ENCODE peak calls at places on chromosomes 16 and 17, in seven cellular contexts. H is stomach, O is tibial nerve, Q is H1, A is K562, G is ovary, V is A549. I is an unnamed sample.

GRCh38 chr16:68436581-68436980 is 11.7 kb downstream of the SMPD3 start:
- DNase-seq in H (no peak), O (no peak), Q (peak; percentile 65), A (peak; percentile 40), G (no peak), V (no peak), I (no peak)

GRCh38 chr16:50781043-50781442 is 39.2 kb downstream of the CYLD start:
- DNase-seq in H (no peak), O (no peak), Q (no peak), A (peak; percentile 6), G (no peak), V (no peak), I (no peak)

GRCh38 chr16:67509016-67509415 is 19.6 kb upstream of the RIPOR1 start:
- DNase-seq in H (no peak), O (no peak), Q (no peak), A (no peak), G (no peak), V (no peak), I (no peak)

GRCh38 chr17:49545811-49546545 is 29.7 kb upstream of the NXPH3 start:
- DNase-seq in H (no peak), O (no peak), Q (no peak), A (no peak), G (no peak), V (no peak), I (no peak)

GRCh38 chr16:50153648-50154368 is 702 bp downstream of the TENT4B start:
- DNase-seq in H (no peak), O (peak; percentile 16), Q (peak; percentile 57), A (peak; percentile 33), G (no peak), V (peak; percentile 34), I (no peak)

GRCh38 chr17:50830298-50830697 is 5.1 kb upstream of the WFIKKN2 start:
- DNase-seq in H (peak; percentile 65), O (no peak), Q (no peak), A (no peak), G (peak; percentile 46), V (no peak), I (no peak)

GRCh38 chr17:44069974-44070454 is 521 bp upstream of the G6PC3 start:
- DNase-seq in H (no peak), O (no peak), Q (no peak), A (no peak), G (no peak), V (peak; percentile 66), I (no peak)

GRCh38 chr16:22665803-22666202 is 148.2 kb upstream of the HS3ST2 start:
- DNase-seq in H (no peak), O (no peak), Q (peak; percentile 37), A (no peak), G (no peak), V (no peak), I (no peak)

GRCh38 chr17:63250830-63251229 is 195.3 kb downstream of the CYB561 start:
- DNase-seq in H (no peak), O (no peak), Q (no peak), A (no peak), G (no peak), V (no peak), I (no peak)

GRCh38 chr16:67396775-67397450 is 3.6 kb upstream of the TPPP3 start:
- DNase-seq in H (no peak), O (no peak), Q (no peak), A (no peak), G (no peak), V (no peak), I (no peak)

GRCh38 chr17:60525624-60526514 is at the start of gene APPBP2:
- DNase-seq in H (peak; percentile 89), O (peak; percentile 82), Q (peak; percentile 87), A (peak; percentile 89), G (peak; percentile 91), V (peak; percentile 87), I (peak; percentile 88)

GRCh38 chr17:40314557-40314953 is 5.6 kb downstream of the RARA start:
- DNase-seq in H (peak; percentile 95), O (peak; percentile 49), Q (no peak), A (no peak), G (peak; percentile 63), V (peak; percentile 99), I (peak; percentile 92)

GRCh38 chr16:75566889-75567255 is 693 bp downstream of the GABARAPL2 start:
- DNase-seq in H (no peak), O (no peak), Q (peak; percentile 57), A (peak; percentile 57), G (peak; percentile 43), V (no peak), I (peak; percentile 14)

GRCh38 chr16:85169333-85170065 is 57.2 kb upstream of the CIBAR2 start:
- DNase-seq in H (no peak), O (no peak), Q (no peak), A (peak; percentile 53), G (peak; percentile 55), V (no peak), I (no peak)

GRCh38 chr16:71528257-71528656 is 2.0 kb downstream of the CHST4 start:
- DNase-seq in H (no peak), O (no peak), Q (no peak), A (no peak), G (no peak), V (no peak), I (no peak)

GRCh38 chr17:61416540-61417363 is 17.1 kb downstream of the TBX2 start:
- DNase-seq in H (peak; percentile 74), O (peak; percentile 75), Q (peak; percentile 95), A (peak; percentile 87), G (peak; percentile 82), V (peak; percentile 93), I (peak; percentile 77)

GRCh38 chr16:31130336-31130812 is 5.2 kb downstream of the PRSS8 start:
- DNase-seq in H (no peak), O (no peak), Q (no peak), A (no peak), G (no peak), V (no peak), I (no peak)

GRCh38 chr16:66717112-66717675 is 20.7 kb upstream of the CMTM4 start:
- DNase-seq in H (no peak), O (no peak), Q (no peak), A (peak; percentile 74), G (no peak), V (no peak), I (peak; percentile 47)

GRCh38 chr17:68593331-68593710 is 7.8 kb downstream of the FAM20A start:
- DNase-seq in H (no peak), O (no peak), Q (no peak), A (no peak), G (no peak), V (no peak), I (no peak)

GRCh38 chr17:82058855-82059249 is 6.8 kb downstream of the DUS1L start:
- DNase-seq in H (no peak), O (no peak), Q (no peak), A (no peak), G (no peak), V (no peak), I (no peak)

GRCh38 chr16:3732171-3732570 is 14.8 kb upstream of the TRAP1 start:
- DNase-seq in H (no peak), O (no peak), Q (no peak), A (no peak), G (no peak), V (no peak), I (no peak)

DNA sequence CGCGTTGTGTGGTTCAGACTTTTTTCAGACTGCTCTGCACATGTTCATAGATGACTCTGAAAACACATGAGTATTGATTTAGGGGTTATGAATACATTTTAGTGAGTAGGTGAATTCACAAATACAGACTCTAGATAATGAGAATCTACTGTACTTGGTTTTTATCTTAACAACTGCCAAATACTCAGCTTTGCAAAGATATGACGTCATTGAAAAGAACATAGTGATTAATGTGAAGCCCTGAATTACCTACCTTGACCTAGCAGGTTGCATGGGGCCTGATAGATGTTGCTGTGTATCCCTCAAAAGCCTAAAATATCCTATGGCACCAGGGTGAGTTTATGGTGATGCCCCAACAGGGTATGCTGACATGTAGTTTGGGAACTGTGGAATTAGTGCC is 98.0 kb downstream of the SHISA9 start:
- DNase-seq in H (no peak), O (no peak), Q (no peak), A (no peak), G (no peak), V (no peak), I (no peak)
- TF ChIP-seq EP300 in H (no peak), O (no peak), Q (no peak), A (no peak), G (no peak), V (no peak), I (no peak)

GRCh38 chr17:66542183-66542966 is 240.0 kb downstream of the PRKCA start:
- DNase-seq in H (no peak), O (no peak), Q (no peak), A (peak; percentile 18), G (no peak), V (no peak), I (no peak)
- H3K4me1 ChIP-seq in H (peaks cover 8% of the 10 kb centered on the region), O (peaks cover 61% of the 10 kb centered on the region), Q (peaks cover 15% of the 10 kb centered on the region), A (peaks cover 4% of the 10 kb centered on the region), G (peaks cover 21% of the 10 kb centered on the region), V (peaks cover 55% of the 10 kb centered on the region), I (peaks cover 24% of the 10 kb centered on the region)

DNA sequence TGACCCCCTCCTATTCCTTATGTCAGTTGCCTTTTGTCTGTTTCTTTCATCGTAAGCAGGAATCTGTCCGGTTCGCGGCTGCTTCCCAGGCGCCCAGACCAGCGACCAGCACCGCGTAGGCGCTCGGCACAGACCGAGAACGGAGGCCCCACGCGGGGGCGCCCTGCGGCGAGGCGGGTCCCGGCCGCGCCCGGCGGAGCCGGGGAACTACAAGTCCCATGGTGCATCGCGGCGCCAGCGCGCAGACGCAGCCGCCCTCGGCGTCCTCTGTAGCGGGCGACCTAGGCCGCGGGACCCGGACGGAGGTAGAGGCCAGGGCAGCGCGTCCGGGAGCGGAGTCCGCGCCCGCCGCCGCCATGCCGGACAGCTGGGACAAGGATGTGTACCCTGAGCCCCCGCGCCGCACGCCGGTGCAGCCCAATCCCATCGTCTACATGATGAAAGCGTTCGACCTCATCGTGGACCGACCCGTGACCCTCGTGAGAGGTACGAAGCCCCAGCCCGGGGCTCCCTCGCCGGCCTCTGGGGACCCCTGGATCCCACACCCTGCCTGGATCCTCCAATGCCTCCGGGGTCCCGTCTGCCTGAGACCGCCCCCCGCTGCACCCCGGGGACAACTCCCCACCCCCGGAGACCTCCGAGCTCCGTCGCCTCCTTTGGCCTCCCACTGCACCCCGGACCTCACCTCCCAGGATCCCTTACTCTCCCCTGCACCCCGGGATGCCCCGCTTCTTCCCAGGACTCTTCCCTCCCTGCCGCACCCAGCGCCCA is at the start of gene NDUFB10:
- DNase-seq in H (peak; percentile 96), O (peak; percentile 74), Q (peak; percentile 96), A (peak; percentile 97), G (peak; percentile 93), V (peak; percentile 76), I (peak; percentile 95)
- TF ChIP-seq POLR2A in H (no peak), O (peak; percentile 83), Q (peak; percentile 91), A (peak; percentile 85), G (peak; percentile 44), V (peak; percentile 97), I (peak; percentile 92)

DNA sequence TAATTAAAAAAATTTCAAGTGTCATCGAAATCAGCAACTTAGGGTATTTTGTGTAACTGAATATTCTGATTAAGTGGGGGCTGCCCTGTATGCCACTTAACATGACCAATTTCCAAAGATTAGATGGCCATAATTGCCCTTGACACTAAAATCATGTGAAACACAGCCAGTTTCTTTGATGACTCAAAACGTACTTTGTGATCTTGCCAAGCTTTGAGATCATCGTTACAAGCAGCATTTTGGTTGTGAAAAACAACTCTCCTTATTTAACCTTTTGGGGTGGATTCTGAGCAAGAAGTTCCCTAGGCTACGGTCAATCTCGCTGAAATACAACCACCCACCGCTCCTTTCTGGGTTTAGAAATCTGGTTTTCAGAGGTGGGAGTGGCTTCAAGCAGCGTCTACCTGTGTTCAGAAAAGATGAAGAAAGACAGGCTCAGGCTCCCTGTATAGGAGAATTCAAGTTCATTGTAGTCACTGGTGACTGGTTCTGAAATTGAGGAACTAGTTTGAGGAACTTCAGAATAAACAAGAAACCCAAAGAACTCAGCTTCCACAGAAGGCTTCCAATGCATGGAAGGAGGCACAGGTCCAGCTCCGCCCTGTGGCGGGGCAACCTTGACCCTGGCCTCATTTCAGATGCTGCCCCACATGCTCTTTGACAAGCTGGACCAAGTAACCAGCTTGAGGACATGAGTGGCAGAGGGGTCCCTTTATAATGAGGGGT is 9.4 kb downstream of the MAP3K14 start:
- DNase-seq in H (no peak), O (no peak), Q (no peak), A (no peak), G (peak; percentile 43), V (no peak), I (no peak)
- TF ChIP-seq EP300 in H (no peak), O (peak; percentile 88), Q (no peak), A (no peak), G (no peak), V (no peak), I (no peak)

I was measured in transverse colon.